ENCODE peak calls at places on chromosomes 12 and 14, in six cellular contexts. N is HepG2, H is SK-N-SH, X is K562, R is GM12878, I is H1. L is an unnamed sample.

GRCh38 chr12:121603581-121603980 is 22.7 kb upstream of the ORAI1 start:
- DNase-seq in I (no peak), H (no peak), N (no peak), R (no peak), X (no peak), L (no peak)

GRCh38 chr12:91111366-91112321 is at the start of gene LUM:
- DNase-seq in R (no peak), I (no peak), H (peak), X (no peak), N (no peak), L (no peak)

GRCh38 chr12:56086096-56086495 is 6.1 kb downstream of the ERBB3 start:
- DNase-seq in X (no peak), I (no peak), H (no peak), N (no peak), R (no peak), L (no peak)

GRCh38 chr14:22549981-22550670 is 38.9 kb downstream of the DAD1 start:
- DNase-seq in H (no peak), I (no peak), X (no peak), R (peak), N (no peak), L (no peak)

GRCh38 chr12:57496822-57497221 is 9.0 kb downstream of the MARS1 start:
- DNase-seq in I (no peak), X (no peak), N (no peak), H (no peak), R (no peak), L (no peak)

GRCh38 chr12:94570161-94570560 is 80.2 kb downstream of the TMCC3 start:
- DNase-seq in N (no peak), R (no peak), H (no peak), X (no peak), I (no peak), L (no peak)

GRCh38 chr12:96368233-96368632 is 32.0 kb downstream of the CDK17 start:
- DNase-seq in N (no peak), R (no peak), I (no peak), H (no peak), X (no peak), L (no peak)

GRCh38 chr14:101509730-101510371 is 51.4 kb upstream of the DIO3 start:
- DNase-seq in I (no peak), N (no peak), R (no peak), X (no peak), H (no peak), L (no peak)

GRCh38 chr12:63308701-63309100 is 157.7 kb upstream of the AVPR1A start:
- DNase-seq in I (no peak), N (no peak), X (no peak), R (no peak), H (no peak), L (no peak)

GRCh38 chr12:64525461-64526160 is 73.7 kb downstream of the TBK1 start:
- DNase-seq in X (no peak), R (no peak), N (no peak), H (no peak), I (no peak), L (no peak)

GRCh38 chr12:121228919-121229650 is 19.2 kb downstream of the P2RX4 start:
- DNase-seq in I (no peak), N (no peak), R (no peak), X (no peak), H (peak), L (no peak)

GRCh38 chr14:54572316-54572715 is 5.4 kb downstream of the SAMD4A start:
- DNase-seq in N (peak), I (no peak), R (no peak), H (peak), X (peak), L (no peak)

DNA sequence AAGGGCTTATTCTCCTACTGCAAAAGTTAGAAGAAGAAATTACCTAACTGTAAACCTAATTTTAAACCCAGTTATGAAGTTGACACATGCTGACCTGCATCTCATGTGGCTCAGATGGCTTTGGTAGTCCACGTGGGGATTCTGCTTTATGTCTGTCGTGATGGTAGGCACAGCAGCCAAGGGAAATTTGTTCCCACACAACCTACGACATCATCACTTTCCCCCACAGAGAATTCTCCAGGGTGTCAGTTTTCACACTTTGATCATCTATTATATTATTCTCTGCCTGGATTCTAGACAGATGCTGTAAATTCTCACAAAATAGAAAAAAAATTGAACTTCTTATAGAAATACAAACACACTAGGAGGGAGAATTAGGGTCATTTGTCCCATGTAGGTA is 70.6 kb downstream of the PTHLH start:
- DNase-seq in X (no peak), H (no peak), N (no peak), R (no peak), I (no peak), L (no peak)
- TF ChIP-seq GABPA in X (no peak), H (no peak), N (no peak), R (no peak), I (no peak), L (no peak)

GRCh38 chr14:38837333-38838048 is 265.5 kb downstream of the SEC23A start:
- DNase-seq in X (no peak), N (no peak), R (no peak), H (no peak), I (no peak), L (no peak)
- TF ChIP-seq GABPA in X (no peak), N (no peak), R (no peak), H (no peak), I (no peak), L (no peak)

DNA sequence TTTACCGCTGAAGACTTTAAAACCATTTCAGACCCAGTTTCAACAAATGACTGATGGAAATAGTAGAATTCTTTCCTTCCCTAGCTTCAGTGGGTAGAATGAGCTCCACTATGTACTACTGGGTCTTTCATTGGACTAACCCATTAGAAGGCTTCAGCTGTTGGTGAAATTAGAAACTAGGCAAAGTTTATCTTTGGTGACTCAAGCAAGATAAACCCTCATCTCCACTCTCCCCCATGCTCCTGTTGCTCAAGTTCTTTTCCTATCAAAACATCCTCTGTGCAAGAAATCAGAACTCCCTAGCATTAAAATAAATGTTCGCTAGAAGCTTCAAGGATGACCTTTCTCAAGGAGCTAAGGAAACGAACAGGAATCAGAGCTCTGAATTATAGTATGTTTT is 159.2 kb downstream of the PAWR start:
- DNase-seq in X (no peak), H (no peak), I (no peak), N (peak), R (no peak), L (no peak)
- TF ChIP-seq GABPA in X (no peak), H (no peak), I (no peak), N (no peak), R (no peak), L (no peak)

DNA sequence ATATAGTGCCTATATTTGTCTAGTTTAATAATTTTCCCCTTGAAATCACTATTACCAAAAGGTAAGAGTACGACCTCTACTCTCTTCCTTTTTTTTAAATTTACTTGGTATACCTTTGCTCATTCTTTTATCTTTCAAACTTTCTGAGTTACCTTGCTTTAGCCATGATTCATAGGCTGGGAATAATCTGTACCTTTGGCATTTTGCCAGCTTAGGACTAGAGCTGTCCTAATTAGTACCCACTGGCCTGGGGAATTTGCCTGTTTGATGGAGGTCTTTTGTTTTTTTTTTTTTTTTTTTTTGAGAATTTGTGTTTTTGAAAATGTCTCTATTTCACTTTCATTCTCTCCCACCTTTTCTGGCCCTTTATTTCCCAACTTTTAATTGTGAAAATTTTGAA is 8.7 kb upstream of the SLC4A8 start:
- DNase-seq in H (no peak), I (no peak), X (no peak), N (no peak), R (no peak), L (no peak)
- TF ChIP-seq GABPA in H (no peak), I (no peak), X (no peak), N (no peak), R (no peak), L (no peak)